ENCODE peak calls at places on chromosome 19, in ten cellular contexts. A is chondrocyte; O is stimulated activated CD8-positive, alpha-beta memory T cell treated with anti-CD3 and anti-CD28 coated beads, Interleukin-7, amount 100 ng/mL, for 1 hour; I is amygdala; S is AG09319; R is AG04450; B is stimulated activated CD4-positive, alpha-beta T cell treated with anti-CD3 and anti-CD28 coated beads, Interleukin-4, amount 100 ng/mL, for 48 hours; N is NCI-H2107; Q is DMS79 treated with DMSO at 0.1 percent for 48 hours; E is fibroblast of the aortic adventitia. D is an unnamed sample.

GRCh38 chr19:43525836-43526771 is 897 bp downstream of the ETHE1 start:
- DNase-seq in A (peak; percentile 85), O (no peak), I (no peak), S (no peak), R (no peak), B (peak; percentile 15), N (no peak), Q (no peak), E (peak; percentile 7), D (peak; percentile 79)

GRCh38 chr19:34173145-34173956 is 1.0 kb downstream of the LSM14A start:
- DNase-seq in A (no peak), O (peak; percentile 3), I (peak; percentile 28), S (no peak), R (no peak), B (peak; percentile 4), N (no peak), Q (peak; percentile 39), E (peak; percentile 55), D (peak; percentile 72)

GRCh38 chr19:41657157-41657556 is 30.3 kb upstream of the CEACAM4 start:
- DNase-seq in A (no peak), O (no peak), I (no peak), S (no peak), R (no peak), B (no peak), N (no peak), Q (no peak), E (no peak), D (no peak)

GRCh38 chr19:3809881-3810707 is 23.9 kb upstream of the MATK start:
- DNase-seq in A (no peak), O (no peak), I (no peak), S (no peak), R (no peak), B (no peak), N (no peak), Q (no peak), E (no peak), D (no peak)

GRCh38 chr19:34644991-34645461 is 31.9 kb downstream of the SCGB2B2 start:
- DNase-seq in A (no peak), O (no peak), I (no peak), S (no peak), R (no peak), B (no peak), N (no peak), Q (no peak), E (no peak), D (no peak)

GRCh38 chr19:49473868-49474544 is at the start of gene FLT3LG:
- DNase-seq in A (no peak), O (peak; percentile 78), I (peak; percentile 34), S (no peak), R (no peak), B (peak; percentile 85), N (peak; percentile 68), Q (peak; percentile 85), E (peak; percentile 77), D (peak; percentile 82)

GRCh38 chr19:35248310-35249145 is at the start of gene LSR:
- DNase-seq in A (no peak), O (peak; percentile 52), I (no peak), S (no peak), R (no peak), B (peak; percentile 57), N (peak; percentile 75), Q (peak; percentile 97), E (no peak), D (peak; percentile 92)

GRCh38 chr19:38012944-38013343 is 105.9 kb downstream of the SIPA1L3 start:
- DNase-seq in A (no peak), O (no peak), I (no peak), S (no peak), R (no peak), B (no peak), N (no peak), Q (no peak), E (no peak), D (no peak)

GRCh38 chr19:45804959-45805230 is 10.2 kb downstream of the RSPH6A start:
- DNase-seq in A (no peak), O (no peak), I (no peak), S (no peak), R (no peak), B (no peak), N (no peak), Q (no peak), E (no peak), D (no peak)

GRCh38 chr19:17739121-17739875 is 12.0 kb upstream of the FCHO1 start:
- DNase-seq in A (no peak), O (no peak), I (peak; percentile 19), S (no peak), R (no peak), B (no peak), N (peak; percentile 69), Q (no peak), E (no peak), D (no peak)

GRCh38 chr19:53182202-53182601 is 11.0 kb downstream of the ZNF665 start:
- DNase-seq in A (no peak), O (no peak), I (no peak), S (no peak), R (no peak), B (no peak), N (no peak), Q (no peak), E (no peak), D (no peak)

GRCh38 chr19:3175761-3176714 is 2.5 kb upstream of the S1PR4 start:
- DNase-seq in A (no peak), O (no peak), I (no peak), S (peak; percentile 47), R (no peak), B (no peak), N (no peak), Q (peak; percentile 79), E (peak; percentile 76), D (peak; percentile 78)

GRCh38 chr19:42468273-42468796 is 25.6 kb upstream of the CXCL17 start:
- DNase-seq in A (no peak), O (no peak), I (no peak), S (peak; percentile 57), R (peak; percentile 2), B (no peak), N (peak; percentile 51), Q (no peak), E (peak; percentile 66), D (peak; percentile 44)

GRCh38 chr19:19644054-19644388 is 564 bp upstream of the GMIP start:
- DNase-seq in A (no peak), O (no peak), I (no peak), S (no peak), R (no peak), B (no peak), N (no peak), Q (no peak), E (no peak), D (no peak)

GRCh38 chr19:42206871-42207755 is 10.4 kb downstream of the DEDD2 start:
- DNase-seq in A (no peak), O (no peak), I (no peak), S (no peak), R (no peak), B (no peak), N (no peak), Q (no peak), E (no peak), D (peak; percentile 42)

D was measured in left colon.